ENCODE peak calls at places on chromosome 14, in seven cellular contexts. K is GM23248; Y is CD8-positive, alpha-beta memory T cell; U is CD8-positive, alpha-beta T cell; X is lung; C is neural progenitor cell; H is aorta. J is an unnamed sample.

GRCh38 chr14:32330356-32331226 is 1.5 kb downstream of the AKAP6 start:
- DNase-seq in H (no peak), X (no peak), C (peak; percentile 44), K (no peak), Y (no peak), U (no peak), J (no peak)

GRCh38 chr14:102900631-102901571 is 21.6 kb upstream of the AMN start:
- DNase-seq in U (peak; percentile 61), C (no peak), Y (peak; percentile 17), K (no peak), X (no peak), H (peak; percentile 59), J (no peak)

GRCh38 chr14:95190346-95190840 is 33.1 kb upstream of the DICER1 start:
- DNase-seq in Y (no peak), H (no peak), C (no peak), U (no peak), K (no peak), X (no peak), J (no peak)

GRCh38 chr14:98177551-98177950 is 1094.4 kb downstream of the BCL11B start:
- DNase-seq in H (no peak), C (no peak), Y (no peak), X (no peak), U (no peak), K (no peak), J (no peak)

GRCh38 chr14:77158175-77158908 is 16.8 kb upstream of the ZDHHC22 start:
- DNase-seq in U (no peak), H (peak; percentile 83), X (no peak), Y (no peak), C (peak; percentile 87), K (peak; percentile 85), J (peak; percentile 12)

GRCh38 chr14:94584591-94585280 is 3.5 kb downstream of the SERPINA5 start:
- DNase-seq in U (no peak), K (no peak), H (peak; percentile 35), Y (no peak), X (no peak), C (peak; percentile 23), J (no peak)

GRCh38 chr14:91396959-91397815 is 20.4 kb downstream of the CCDC88C start:
- DNase-seq in Y (peak; percentile 68), C (no peak), K (no peak), X (peak; percentile 54), U (peak; percentile 81), H (no peak), J (no peak)

GRCh38 chr14:23299986-23300686 is 2.5 kb downstream of the PPP1R3E start:
- DNase-seq in Y (no peak), K (no peak), H (no peak), C (no peak), U (no peak), X (no peak), J (no peak)

GRCh38 chr14:104572668-104573067 is 6.9 kb upstream of the C14orf180 start:
- DNase-seq in X (no peak), H (no peak), K (no peak), Y (no peak), U (no peak), C (no peak), J (no peak)

GRCh38 chr14:50830932-50831703 is at the start of gene NIN:
- DNase-seq in H (peak; percentile 93), C (peak; percentile 93), Y (peak; percentile 72), X (peak; percentile 73), U (peak; percentile 84), K (peak; percentile 95), J (peak; percentile 83)

GRCh38 chr14:68794130-68794855 is 1.4 kb upstream of the ZFP36L1 start:
- DNase-seq in K (peak; percentile 98), C (peak; percentile 65), Y (peak; percentile 84), H (peak; percentile 96), X (peak; percentile 90), U (peak; percentile 85), J (peak; percentile 23)

GRCh38 chr14:102586420-102587119 is 5.9 kb upstream of the RCOR1 start:
- DNase-seq in C (no peak), H (no peak), U (no peak), X (no peak), Y (no peak), K (peak; percentile 15), J (no peak)

GRCh38 chr14:104768437-104769323 is 15.7 kb downstream of the SIVA1 start:
- DNase-seq in U (peak; percentile 97), X (peak; percentile 91), C (peak; percentile 91), K (peak; percentile 81), Y (peak; percentile 80), H (peak; percentile 98), J (peak; percentile 96)

GRCh38 chr14:22748691-22749090 is 17.8 kb upstream of the OXA1L start:
- DNase-seq in X (no peak), U (no peak), K (no peak), H (no peak), C (no peak), Y (no peak), J (no peak)

GRCh38 chr14:39593339-39593738 is 161.1 kb upstream of the FBXO33 start:
- DNase-seq in X (no peak), Y (no peak), U (no peak), C (no peak), H (no peak), K (no peak), J (no peak)

GRCh38 chr14:19911114-19911513 is 9.3 kb upstream of the OR4K5 start:
- DNase-seq in K (no peak), C (no peak), U (no peak), X (no peak), H (no peak), Y (no peak), J (no peak)
- H3K9me3 ChIP-seq in K (no peaks in the 10 kb centered on the region), C (peaks cover 79% of the 10 kb centered on the region), U (no peaks in the 10 kb centered on the region), X (peaks cover 3% of the 10 kb centered on the region), H (no peaks in the 10 kb centered on the region), Y (no peaks in the 10 kb centered on the region), J (peaks cover 6% of the 10 kb centered on the region)

GRCh38 chr14:89242871-89243270 is 174.2 kb downstream of the FOXN3 start:
- DNase-seq in Y (no peak), U (no peak), H (no peak), C (no peak), K (no peak), X (no peak), J (no peak)
- H3K4me1 ChIP-seq in Y (peaks cover 10% of the 10 kb centered on the region), U (peaks cover 23% of the 10 kb centered on the region), H (peaks cover 6% of the 10 kb centered on the region), C (peaks cover 19% of the 10 kb centered on the region), K (no peaks in the 10 kb centered on the region), X (peaks cover 9% of the 10 kb centered on the region), J (no peaks in the 10 kb centered on the region)

GRCh38 chr14:101559250-101559623 is 2.1 kb upstream of the DIO3 start:
- DNase-seq in H (no peak), X (no peak), Y (no peak), K (no peak), C (no peak), U (no peak), J (no peak)
- H3K4me3 ChIP-seq in H (no peak overlapping the region), X (peak overlapping the region; percentile 47), Y (no peak overlapping the region), K (no peak overlapping the region), C (peak overlapping the region; percentile 43), U (no peak overlapping the region), J (no peak overlapping the region)

GRCh38 chr14:106792543-106792942 is 1266.2 kb downstream of the TMEM121 start:
- DNase-seq in U (no peak), C (no peak), H (no peak), X (no peak), K (no peak), Y (no peak), J (no peak)

GRCh38 chr14:106788534-106788933 is 1262.2 kb downstream of the TMEM121 start:
- DNase-seq in U (no peak), X (no peak), H (no peak), K (no peak), Y (no peak), C (no peak), J (no peak)

GRCh38 chr14:106790189-106791036 is 1264.0 kb downstream of the TMEM121 start:
- DNase-seq in Y (peak; percentile 42), X (peak; percentile 74), C (peak; percentile 2), U (peak; percentile 83), K (peak; percentile 6), H (peak; percentile 82), J (peak; percentile 27)

GRCh38 chr14:106789318-106789717 is 1262.9 kb downstream of the TMEM121 start:
- DNase-seq in C (no peak), H (no peak), K (no peak), Y (no peak), U (no peak), X (no peak), J (no peak)

DNA sequence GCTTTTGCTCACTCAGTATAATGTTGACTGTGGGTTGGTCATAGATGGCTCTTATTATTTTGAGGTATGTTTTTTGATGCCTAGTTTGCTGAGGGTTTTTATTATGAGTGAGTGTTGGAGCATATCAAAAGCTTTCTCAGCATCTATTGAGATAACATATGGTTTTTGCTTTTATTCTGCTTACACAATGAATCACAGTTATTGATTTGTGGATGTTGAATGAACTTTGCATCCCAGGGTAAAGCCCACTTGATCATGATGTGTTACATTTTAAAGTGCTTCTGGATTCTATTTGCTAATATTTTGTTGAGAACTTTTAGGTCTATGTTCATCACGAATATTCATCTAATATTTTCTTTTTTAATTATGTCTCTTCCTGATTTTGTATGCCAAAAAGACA is 1260.3 kb downstream of the TMEM121 start:
- DNase-seq in K (no peak), C (no peak), X (no peak), U (no peak), H (no peak), Y (no peak), J (no peak)
- H3K9me3 ChIP-seq in K (no peaks in the 10 kb centered on the region), C (peaks cover 28% of the 10 kb centered on the region), X (no peaks in the 10 kb centered on the region), U (no peaks in the 10 kb centered on the region), H (no peaks in the 10 kb centered on the region), Y (no peaks in the 10 kb centered on the region), J (no peaks in the 10 kb centered on the region)

GRCh38 chr14:92644601-92645515 is 103.6 kb downstream of the LGMN start:
- DNase-seq in U (no peak), Y (no peak), X (no peak), K (no peak), C (no peak), H (peak; percentile 49), J (no peak)
- H3K4me1 ChIP-seq in U (peaks cover 46% of the 10 kb centered on the region), Y (peaks cover 49% of the 10 kb centered on the region), X (peaks cover 17% of the 10 kb centered on the region), K (peaks cover 58% of the 10 kb centered on the region), C (no peaks in the 10 kb centered on the region), H (no peaks in the 10 kb centered on the region), J (no peaks in the 10 kb centered on the region)

J was measured in HAP-1.